ENCODE peak calls at places on chromosomes 6 and 20, in eight cellular contexts. F, Q, L, T, O, M, D and R are unnamed samples.

GRCh38 chr6:125623085-125623484 is 126.3 kb upstream of the HEY2 start:
- DNase-seq in F (no peak), Q (no peak), L (no peak), T (no peak), O (no peak), M (no peak), D (no peak), R (no peak)

GRCh38 chr20:44683263-44684046 is 31.7 kb upstream of the CCN5 start:
- DNase-seq in F (peak; percentile 75), Q (no peak), L (no peak), T (no peak), O (peak; percentile 57), M (peak; percentile 57), D (peak; percentile 67), R (peak; percentile 91)

GRCh38 chr6:148538251-148539190 is 195.9 kb downstream of the SASH1 start:
- DNase-seq in F (no peak), Q (no peak), L (no peak), T (no peak), O (no peak), M (no peak), D (no peak), R (no peak)

GRCh38 chr6:6916598-6916997 is 191.2 kb upstream of the RREB1 start:
- DNase-seq in F (no peak), Q (peak; percentile 35), L (peak; percentile 27), T (no peak), O (no peak), M (no peak), D (no peak), R (no peak)

GRCh38 chr20:17867546-17867945 is 101.0 kb downstream of the SNX5 start:
- DNase-seq in F (no peak), Q (no peak), L (no peak), T (no peak), O (no peak), M (no peak), D (no peak), R (no peak)

GRCh38 chr6:159762681-159763293 is 942 bp downstream of the ACAT2 start:
- DNase-seq in F (no peak), Q (peak; percentile 35), L (no peak), T (peak; percentile 50), O (peak; percentile 18), M (no peak), D (peak; percentile 49), R (peak; percentile 21)

GRCh38 chr6:85866758-85867401 is 224.2 kb upstream of the SYNCRIP start:
- DNase-seq in F (no peak), Q (no peak), L (no peak), T (no peak), O (no peak), M (no peak), D (no peak), R (no peak)

GRCh38 chr6:158962371-158962770 is 37.6 kb downstream of the RSPH3 start:
- DNase-seq in F (no peak), Q (no peak), L (no peak), T (no peak), O (no peak), M (no peak), D (no peak), R (no peak)

GRCh38 chr20:8803065-8803464 is 265.8 kb upstream of the PLCB4 start:
- DNase-seq in F (peak; percentile 7), Q (no peak), L (no peak), T (no peak), O (no peak), M (no peak), D (no peak), R (no peak)

GRCh38 chr20:53712212-53712977 is 118.8 kb upstream of the ZNF217 start:
- DNase-seq in F (no peak), Q (no peak), L (no peak), T (no peak), O (no peak), M (no peak), D (no peak), R (no peak)

GRCh38 chr6:124877468-124877867 is 84.8 kb upstream of the RNF217 start:
- DNase-seq in F (no peak), Q (no peak), L (no peak), T (no peak), O (no peak), M (no peak), D (no peak), R (no peak)

GRCh38 chr20:45059022-45059728 is 41.8 kb downstream of the KCNS1 start:
- DNase-seq in F (no peak), Q (no peak), L (no peak), T (no peak), O (no peak), M (no peak), D (no peak), R (no peak)

GRCh38 chr6:113636357-113636824 is 220.8 kb upstream of the MARCKS start:
- DNase-seq in F (no peak), Q (no peak), L (no peak), T (no peak), O (no peak), M (no peak), D (no peak), R (no peak)

GRCh38 chr6:29737707-29738630 is 14.7 kb downstream of the HLA-F start:
- DNase-seq in F (peak; percentile 66), Q (peak; percentile 75), L (peak; percentile 60), T (peak; percentile 60), O (peak; percentile 66), M (peak; percentile 60), D (peak; percentile 85), R (peak; percentile 72)

GRCh38 chr20:41618807-41619294 is 674 bp upstream of the CHD6 start:
- DNase-seq in F (no peak), Q (peak; percentile 33), L (no peak), T (no peak), O (no peak), M (no peak), D (no peak), R (no peak)

GRCh38 chr6:121993362-121993761 is 406.1 kb upstream of the HSF2 start:
- DNase-seq in F (no peak), Q (no peak), L (no peak), T (no peak), O (no peak), M (no peak), D (no peak), R (no peak)

GRCh38 chr20:49700411-49701185 is 13.1 kb downstream of the B4GALT5 start:
- DNase-seq in F (no peak), Q (no peak), L (no peak), T (no peak), O (no peak), M (no peak), D (no peak), R (no peak)

GRCh38 chr6:169622618-169623017 is 79.2 kb downstream of the WDR27 start:
- DNase-seq in F (no peak), Q (no peak), L (no peak), T (no peak), O (no peak), M (no peak), D (no peak), R (no peak)

GRCh38 chr6:160040527-160041264 is 71.8 kb downstream of the IGF2R start:
- DNase-seq in F (no peak), Q (no peak), L (no peak), T (no peak), O (no peak), M (no peak), D (no peak), R (no peak)

GRCh38 chr20:52160805-52161204 is 30.8 kb downstream of the ZFP64 start:
- DNase-seq in F (no peak), Q (no peak), L (no peak), T (no peak), O (no peak), M (no peak), D (no peak), R (no peak)

GRCh38 chr20:2872304-2873009 is 824 bp upstream of the PTPRA start:
- DNase-seq in F (peak; percentile 43), Q (peak; percentile 47), L (peak; percentile 66), T (peak; percentile 64), O (peak; percentile 81), M (peak; percentile 65), D (peak; percentile 85), R (peak; percentile 73)

GRCh38 chr20:44494266-44494665 is 18.6 kb downstream of the TTPAL start:
- DNase-seq in F (no peak), Q (no peak), L (no peak), T (no peak), O (no peak), M (no peak), D (no peak), R (no peak)

GRCh38 chr6:10522929-10523573 is 1.9 kb downstream of the GCNT2 start:
- DNase-seq in F (no peak), Q (no peak), L (no peak), T (no peak), O (no peak), M (no peak), D (no peak), R (no peak)

GRCh38 chr6:42405025-42405424 is 46.7 kb downstream of the TRERF1 start:
- DNase-seq in F (no peak), Q (no peak), L (no peak), T (no peak), O (no peak), M (no peak), D (no peak), R (no peak)

GRCh38 chr6:121800047-121800446 is 364.6 kb downstream of the GJA1 start:
- DNase-seq in F (no peak), Q (no peak), L (no peak), T (no peak), O (no peak), M (no peak), D (no peak), R (no peak)

GRCh38 chr6:22240025-22240424 is 56.8 kb downstream of the PRL start:
- DNase-seq in F (no peak), Q (no peak), L (no peak), T (no peak), O (no peak), M (no peak), D (no peak), R (no peak)

GRCh38 chr6:160222491-160222890 is 36.1 kb downstream of the SLC22A2 start:
- DNase-seq in F (no peak), Q (no peak), L (no peak), T (no peak), O (no peak), M (no peak), D (no peak), R (no peak)

GRCh38 chr6:165559632-165560031 is 103.4 kb downstream of the PDE10A start:
- DNase-seq in F (no peak), Q (no peak), L (no peak), T (no peak), O (no peak), M (no peak), D (no peak), R (no peak)

GRCh38 chr6:7631466-7631865 is 41.5 kb downstream of the SNRNP48 start:
- DNase-seq in F (no peak), Q (no peak), L (no peak), T (no peak), O (no peak), M (no peak), D (no peak), R (no peak)

GRCh38 chr6:159190460-159190859 is 21.3 kb downstream of the FNDC1 start:
- DNase-seq in F (no peak), Q (no peak), L (no peak), T (no peak), O (no peak), M (no peak), D (no peak), R (no peak)

GRCh38 chr6:14804444-14805210 is 441.2 kb upstream of the JARID2 start:
- DNase-seq in F (no peak), Q (peak; percentile 69), L (peak; percentile 90), T (peak; percentile 93), O (no peak), M (no peak), D (no peak), R (no peak)

GRCh38 chr6:85278456-85279035 is 171.3 kb upstream of the NT5E start:
- DNase-seq in F (no peak), Q (no peak), L (no peak), T (no peak), O (no peak), M (no peak), D (no peak), R (no peak)

GRCh38 chr6:30325873-30326445 is 768 bp upstream of the TRIM39 start:
- DNase-seq in F (peak; percentile 55), Q (peak; percentile 56), L (no peak), T (no peak), O (peak; percentile 56), M (no peak), D (no peak), R (peak; percentile 74)